ENCODE peak calls at places on chromosome 11, in seven cellular contexts. One of them, this sample, is unnamed.
A peak's percentile ranks its signal among the peaks of the same experiment; 100 is the strongest.

GRCh38 chr11:109490953-109491733 is 69.2 kb downstream of the C11orf87 start:
- DNase-seq in upper lobe of right lung: no peak
- DNase-seq in HS-5: no peak
- DNase-seq in suprapubic skin: no peak
- DNase-seq in heart right ventricle: no peak
- DNase-seq in SW 1271: no peak
- DNase-seq in stimulated activated CD8-positive, alpha-beta memory T cell treated with anti-CD3 and anti-CD28 coated beads, Interleukin-15, amount 100 ng/mL, for 48 hours: no peak
- DNase-seq in this sample: no peak

GRCh38 chr11:72080326-72081183 is at the start of the genes LRRC51 and NUMA1:
- DNase-seq in upper lobe of right lung: peak; percentile 99
- DNase-seq in SW 1271: peak; percentile 100
- DNase-seq in heart right ventricle: peak; percentile 97
- DNase-seq in HS-5: peak; percentile 99
- DNase-seq in stimulated activated CD8-positive, alpha-beta memory T cell treated with anti-CD3 and anti-CD28 coated beads, Interleukin-15, amount 100 ng/mL, for 48 hours: peak; percentile 98
- DNase-seq in suprapubic skin: peak; percentile 100
- DNase-seq in this sample: peak; percentile 100

GRCh38 chr11:100785148-100785983 is 98.3 kb downstream of the ARHGAP42 start:
- DNase-seq in upper lobe of right lung: no peak
- DNase-seq in suprapubic skin: no peak
- DNase-seq in HS-5: no peak
- DNase-seq in SW 1271: no peak
- DNase-seq in stimulated activated CD8-positive, alpha-beta memory T cell treated with anti-CD3 and anti-CD28 coated beads, Interleukin-15, amount 100 ng/mL, for 48 hours: no peak
- DNase-seq in heart right ventricle: peak; percentile 12
- DNase-seq in this sample: no peak

GRCh38 chr11:71153005-71153395 is 99.4 kb downstream of the SHANK2 start:
- DNase-seq in upper lobe of right lung: peak; percentile 48
- DNase-seq in stimulated activated CD8-positive, alpha-beta memory T cell treated with anti-CD3 and anti-CD28 coated beads, Interleukin-15, amount 100 ng/mL, for 48 hours: no peak
- DNase-seq in heart right ventricle: no peak
- DNase-seq in suprapubic skin: peak; percentile 68
- DNase-seq in HS-5: no peak
- DNase-seq in SW 1271: no peak
- DNase-seq in this sample: peak; percentile 47

GRCh38 chr11:122981388-122982264 is at the start of gene BSX:
- DNase-seq in heart right ventricle: peak; percentile 52
- DNase-seq in upper lobe of right lung: peak; percentile 78
- DNase-seq in HS-5: no peak
- DNase-seq in SW 1271: no peak
- DNase-seq in stimulated activated CD8-positive, alpha-beta memory T cell treated with anti-CD3 and anti-CD28 coated beads, Interleukin-15, amount 100 ng/mL, for 48 hours: peak; percentile 27
- DNase-seq in suprapubic skin: no peak
- DNase-seq in this sample: no peak

GRCh38 chr11:23555085-23555484 is 694.8 kb upstream of the CCDC179 start:
- DNase-seq in stimulated activated CD8-positive, alpha-beta memory T cell treated with anti-CD3 and anti-CD28 coated beads, Interleukin-15, amount 100 ng/mL, for 48 hours: no peak
- DNase-seq in heart right ventricle: no peak
- DNase-seq in HS-5: peak; percentile 56
- DNase-seq in suprapubic skin: no peak
- DNase-seq in SW 1271: no peak
- DNase-seq in upper lobe of right lung: no peak
- DNase-seq in this sample: no peak

GRCh38 chr11:64726211-64726641 is 3.2 kb upstream of the NRXN2 start:
- DNase-seq in upper lobe of right lung: peak; percentile 35
- DNase-seq in suprapubic skin: peak; percentile 62
- DNase-seq in heart right ventricle: no peak
- DNase-seq in HS-5: no peak
- DNase-seq in SW 1271: no peak
- DNase-seq in stimulated activated CD8-positive, alpha-beta memory T cell treated with anti-CD3 and anti-CD28 coated beads, Interleukin-15, amount 100 ng/mL, for 48 hours: no peak
- DNase-seq in this sample: no peak

GRCh38 chr11:2884424-2884815 is 1.2 kb downstream of the CDKN1C start:
- DNase-seq in heart right ventricle: peak; percentile 73
- DNase-seq in HS-5: no peak
- DNase-seq in SW 1271: no peak
- DNase-seq in upper lobe of right lung: peak; percentile 74
- DNase-seq in stimulated activated CD8-positive, alpha-beta memory T cell treated with anti-CD3 and anti-CD28 coated beads, Interleukin-15, amount 100 ng/mL, for 48 hours: no peak
- DNase-seq in suprapubic skin: no peak
- DNase-seq in this sample: no peak

GRCh38 chr11:101429708-101430107 is 154.1 kb downstream of the TRPC6 start:
- DNase-seq in SW 1271: no peak
- DNase-seq in heart right ventricle: no peak
- DNase-seq in suprapubic skin: no peak
- DNase-seq in upper lobe of right lung: no peak
- DNase-seq in stimulated activated CD8-positive, alpha-beta memory T cell treated with anti-CD3 and anti-CD28 coated beads, Interleukin-15, amount 100 ng/mL, for 48 hours: no peak
- DNase-seq in HS-5: no peak
- DNase-seq in this sample: no peak

GRCh38 chr11:24145411-24145810 is 351.4 kb upstream of the LUZP2 start:
- DNase-seq in upper lobe of right lung: no peak
- DNase-seq in HS-5: no peak
- DNase-seq in suprapubic skin: no peak
- DNase-seq in heart right ventricle: no peak
- DNase-seq in stimulated activated CD8-positive, alpha-beta memory T cell treated with anti-CD3 and anti-CD28 coated beads, Interleukin-15, amount 100 ng/mL, for 48 hours: no peak
- DNase-seq in SW 1271: no peak
- DNase-seq in this sample: no peak

GRCh38 chr11:102391549-102392237 is 44.7 kb downstream of the BIRC2 start:
- DNase-seq in stimulated activated CD8-positive, alpha-beta memory T cell treated with anti-CD3 and anti-CD28 coated beads, Interleukin-15, amount 100 ng/mL, for 48 hours: no peak
- DNase-seq in SW 1271: no peak
- DNase-seq in upper lobe of right lung: no peak
- DNase-seq in HS-5: no peak
- DNase-seq in suprapubic skin: no peak
- DNase-seq in heart right ventricle: no peak
- DNase-seq in this sample: no peak

GRCh38 chr11:36098046-36098445 is 154.2 kb downstream of the LDLRAD3 start:
- DNase-seq in upper lobe of right lung: no peak
- DNase-seq in stimulated activated CD8-positive, alpha-beta memory T cell treated with anti-CD3 and anti-CD28 coated beads, Interleukin-15, amount 100 ng/mL, for 48 hours: no peak
- DNase-seq in HS-5: no peak
- DNase-seq in suprapubic skin: no peak
- DNase-seq in heart right ventricle: peak; percentile 48
- DNase-seq in SW 1271: no peak
- DNase-seq in this sample: no peak

GRCh38 chr11:75572744-75573143 is 10.7 kb downstream of the SERPINH1 start:
- DNase-seq in upper lobe of right lung: no peak
- DNase-seq in SW 1271: no peak
- DNase-seq in HS-5: no peak
- DNase-seq in heart right ventricle: no peak
- DNase-seq in stimulated activated CD8-positive, alpha-beta memory T cell treated with anti-CD3 and anti-CD28 coated beads, Interleukin-15, amount 100 ng/mL, for 48 hours: no peak
- DNase-seq in suprapubic skin: no peak
- DNase-seq in this sample: no peak

GRCh38 chr11:33606762-33607161 is 93.9 kb downstream of the C11orf91 start:
- DNase-seq in SW 1271: no peak
- DNase-seq in HS-5: no peak
- DNase-seq in heart right ventricle: no peak
- DNase-seq in suprapubic skin: no peak
- DNase-seq in upper lobe of right lung: no peak
- DNase-seq in stimulated activated CD8-positive, alpha-beta memory T cell treated with anti-CD3 and anti-CD28 coated beads, Interleukin-15, amount 100 ng/mL, for 48 hours: no peak
- DNase-seq in this sample: no peak

GRCh38 chr11:89052220-89052619 is 13.6 kb downstream of the GRM5 start:
- DNase-seq in SW 1271: no peak
- DNase-seq in stimulated activated CD8-positive, alpha-beta memory T cell treated with anti-CD3 and anti-CD28 coated beads, Interleukin-15, amount 100 ng/mL, for 48 hours: no peak
- DNase-seq in upper lobe of right lung: no peak
- DNase-seq in HS-5: no peak
- DNase-seq in heart right ventricle: no peak
- DNase-seq in suprapubic skin: no peak
- DNase-seq in this sample: no peak

GRCh38 chr11:9002920-9003572 is 755 bp downstream of the NRIP3 start:
- DNase-seq in upper lobe of right lung: no peak
- DNase-seq in suprapubic skin: no peak
- DNase-seq in SW 1271: no peak
- DNase-seq in HS-5: no peak
- DNase-seq in stimulated activated CD8-positive, alpha-beta memory T cell treated with anti-CD3 and anti-CD28 coated beads, Interleukin-15, amount 100 ng/mL, for 48 hours: no peak
- DNase-seq in heart right ventricle: no peak
- DNase-seq in this sample: no peak

GRCh38 chr11:123111465-123111864 is 49.5 kb upstream of the HSPA8 start:
- DNase-seq in HS-5: no peak
- DNase-seq in stimulated activated CD8-positive, alpha-beta memory T cell treated with anti-CD3 and anti-CD28 coated beads, Interleukin-15, amount 100 ng/mL, for 48 hours: no peak
- DNase-seq in heart right ventricle: no peak
- DNase-seq in upper lobe of right lung: no peak
- DNase-seq in SW 1271: peak; percentile 9
- DNase-seq in suprapubic skin: no peak
- DNase-seq in this sample: no peak

GRCh38 chr11:67997460-67997921 is 6.4 kb downstream of the UNC93B1 start:
- DNase-seq in heart right ventricle: no peak
- DNase-seq in stimulated activated CD8-positive, alpha-beta memory T cell treated with anti-CD3 and anti-CD28 coated beads, Interleukin-15, amount 100 ng/mL, for 48 hours: no peak
- DNase-seq in suprapubic skin: no peak
- DNase-seq in upper lobe of right lung: peak; percentile 66
- DNase-seq in HS-5: no peak
- DNase-seq in SW 1271: no peak
- DNase-seq in this sample: no peak

GRCh38 chr11:126072141-126072741 is 9.6 kb upstream of the CDON start:
- DNase-seq in SW 1271: no peak
- DNase-seq in stimulated activated CD8-positive, alpha-beta memory T cell treated with anti-CD3 and anti-CD28 coated beads, Interleukin-15, amount 100 ng/mL, for 48 hours: no peak
- DNase-seq in suprapubic skin: no peak
- DNase-seq in upper lobe of right lung: no peak
- DNase-seq in heart right ventricle: no peak
- DNase-seq in HS-5: no peak
- DNase-seq in this sample: no peak

GRCh38 chr11:35943761-35944502 is at the start of gene LDLRAD3:
- DNase-seq in heart right ventricle: peak; percentile 84
- DNase-seq in suprapubic skin: peak; percentile 89
- DNase-seq in HS-5: peak; percentile 29
- DNase-seq in stimulated activated CD8-positive, alpha-beta memory T cell treated with anti-CD3 and anti-CD28 coated beads, Interleukin-15, amount 100 ng/mL, for 48 hours: peak; percentile 19
- DNase-seq in upper lobe of right lung: peak; percentile 89
- DNase-seq in SW 1271: no peak
- DNase-seq in this sample: no peak

GRCh38 chr11:34356576-34356917 is 1.3 kb downstream of the ABTB2 start:
- DNase-seq in suprapubic skin: no peak
- DNase-seq in SW 1271: no peak
- DNase-seq in upper lobe of right lung: peak; percentile 67
- DNase-seq in heart right ventricle: peak; percentile 23
- DNase-seq in HS-5: no peak
- DNase-seq in stimulated activated CD8-positive, alpha-beta memory T cell treated with anti-CD3 and anti-CD28 coated beads, Interleukin-15, amount 100 ng/mL, for 48 hours: no peak
- DNase-seq in this sample: no peak

GRCh38 chr11:29782447-29782846 is 234.4 kb downstream of the KCNA4 start:
- DNase-seq in upper lobe of right lung: no peak
- DNase-seq in stimulated activated CD8-positive, alpha-beta memory T cell treated with anti-CD3 and anti-CD28 coated beads, Interleukin-15, amount 100 ng/mL, for 48 hours: no peak
- DNase-seq in suprapubic skin: no peak
- DNase-seq in heart right ventricle: no peak
- DNase-seq in SW 1271: no peak
- DNase-seq in HS-5: no peak
- DNase-seq in this sample: no peak

GRCh38 chr11:68398870-68399865 is 61.4 kb upstream of the PPP6R3 start:
- DNase-seq in HS-5: no peak
- DNase-seq in heart right ventricle: peak; percentile 80
- DNase-seq in suprapubic skin: no peak
- DNase-seq in upper lobe of right lung: no peak
- DNase-seq in SW 1271: no peak
- DNase-seq in stimulated activated CD8-positive, alpha-beta memory T cell treated with anti-CD3 and anti-CD28 coated beads, Interleukin-15, amount 100 ng/mL, for 48 hours: no peak
- DNase-seq in this sample: no peak

GRCh38 chr11:64518928-64519327 is 72.1 kb upstream of the SLC22A12 start:
- DNase-seq in suprapubic skin: no peak
- DNase-seq in HS-5: no peak
- DNase-seq in stimulated activated CD8-positive, alpha-beta memory T cell treated with anti-CD3 and anti-CD28 coated beads, Interleukin-15, amount 100 ng/mL, for 48 hours: peak; percentile 8
- DNase-seq in upper lobe of right lung: no peak
- DNase-seq in SW 1271: no peak
- DNase-seq in heart right ventricle: no peak
- DNase-seq in this sample: no peak

This sample was measured in kidney epithelial cell.